ENCODE peak calls at places on chromosomes 13 and 19, in four cellular contexts. B is activated naive CD8-positive, alpha-beta T cell treated with anti-CD3 and anti-CD28 coated beads, Interleukin-2, amount 50 U/mL, for 24 hours; V is T-helper 2 cell; Z is occipital lobe. A is an unnamed sample.
A peak's percentile ranks its signal among the peaks of the same experiment; 100 is the strongest.

GRCh38 chr13:41229356-41229755 is 34.0 kb downstream of the MTRF1 start:
- DNase-seq in B (no peak), V (no peak), Z (no peak), A (no peak)

GRCh38 chr19:39284032-39284431 is 12.2 kb upstream of the IFNL1 start:
- DNase-seq in B (no peak), V (no peak), Z (no peak), A (no peak)

GRCh38 chr13:72473321-72473720 is 254.1 kb downstream of the MZT1 start:
- DNase-seq in B (no peak), V (no peak), Z (no peak), A (no peak)

GRCh38 chr19:46821512-46822359 is 28.9 kb downstream of the AP2S1 start:
- DNase-seq in B (peak; percentile 67), V (peak; percentile 87), Z (no peak), A (peak; percentile 80)

GRCh38 chr19:10831980-10832658 is 3.9 kb downstream of the TMED1 start:
- DNase-seq in B (no peak), V (no peak), Z (no peak), A (no peak)

GRCh38 chr19:45798995-45799517 is 6.4 kb upstream of the DMWD start:
- DNase-seq in B (peak; percentile 68), V (peak; percentile 51), Z (peak; percentile 17), A (peak; percentile 69)

GRCh38 chr13:33940898-33941297 is 122.9 kb downstream of the RFC3 start:
- DNase-seq in B (no peak), V (no peak), Z (no peak), A (no peak)

GRCh38 chr19:33035461-33035860 is 29.2 kb downstream of the RHPN2 start:
- DNase-seq in B (no peak), V (no peak), Z (no peak), A (no peak)

GRCh38 chr19:2811221-2811722 is 8.4 kb upstream of the ZNF554 start:
- DNase-seq in B (no peak), V (no peak), Z (no peak), A (no peak)

A was measured in activated CD8-positive, alpha-beta T cell treated with anti-CD3 and anti-CD28 coated beads for 36 hours.